ENCODE peak calls at places on chromosomes 1 and 21, in five cellular contexts. D is pons, R is lung, L is iris pigment epithelial cell, M is smooth muscle cell of the brain vasculature. S is an unnamed sample.

GRCh38 chr21:29546071-29546470 is 247.3 kb downstream of the BACH1 start:
- DNase-seq in R (no peak), L (no peak), M (no peak), D (no peak), S (no peak)

GRCh38 chr1:33159577-33159976 is 22.3 kb downstream of the TRIM62 start:
- DNase-seq in D (no peak), L (no peak), M (no peak), R (no peak), S (no peak)

GRCh38 chr1:159798893-159799292 is 3.3 kb upstream of the FCRL6 start:
- DNase-seq in L (peak; percentile 85), D (peak; percentile 81), M (peak; percentile 62), R (peak; percentile 60), S (peak; percentile 53)

GRCh38 chr1:106975944-106976343 is 80.5 kb upstream of the PRMT6 start:
- DNase-seq in L (no peak), R (no peak), M (no peak), D (no peak), S (no peak)

GRCh38 chr21:34952701-34953100 is 96.4 kb downstream of the RUNX1 start:
- DNase-seq in D (no peak), R (no peak), L (peak; percentile 43), M (no peak), S (no peak)

GRCh38 chr1:52825868-52826267 is 16.7 kb upstream of the ZYG11A start:
- DNase-seq in R (no peak), L (peak; percentile 12), M (no peak), D (no peak), S (no peak)

GRCh38 chr1:200891774-200892157 is 2.9 kb upstream of the INAVA start:
- DNase-seq in L (no peak), M (no peak), D (no peak), R (no peak), S (no peak)

GRCh38 chr1:84479998-84480397 is 932 bp downstream of the RPF1 start:
- DNase-seq in L (peak; percentile 20), M (no peak), D (no peak), R (no peak), S (no peak)

GRCh38 chr1:59183918-59184317 is 113.0 kb upstream of the FGGY start:
- DNase-seq in L (no peak), R (no peak), D (no peak), M (no peak), S (peak; percentile 27)

GRCh38 chr1:1907098-1907736 is 7.8 kb upstream of the CALML6 start:
- DNase-seq in D (no peak), M (no peak), R (no peak), L (no peak), S (peak; percentile 38)

GRCh38 chr1:53485478-53486394 is 26.5 kb downstream of the DMRTB1 start:
- DNase-seq in L (peak; percentile 75), M (peak; percentile 81), D (peak; percentile 56), R (peak; percentile 72), S (peak; percentile 83)

GRCh38 chr1:196400478-196401453 is 207.5 kb downstream of the KCNT2 start:
- DNase-seq in D (no peak), R (peak; percentile 40), M (peak; percentile 85), L (peak; percentile 98), S (peak; percentile 15)

GRCh38 chr1:27668808-27669723 is 2.9 kb downstream of the IFI6 start:
- DNase-seq in L (peak; percentile 34), M (no peak), D (no peak), R (peak; percentile 85), S (peak; percentile 86)

GRCh38 chr1:33661791-33662190 is 189.3 kb downstream of the ZSCAN20 start:
- DNase-seq in R (no peak), M (no peak), L (no peak), D (no peak), S (no peak)

GRCh38 chr1:201535046-201535777 is 3.7 kb upstream of the NAV1 start:
- DNase-seq in M (no peak), D (no peak), R (no peak), L (peak; percentile 52), S (no peak)

GRCh38 chr21:31480228-31480627 is 136.2 kb upstream of the TIAM1 start:
- DNase-seq in M (no peak), R (no peak), D (no peak), L (no peak), S (no peak)

GRCh38 chr1:17494114-17494729 is 45.3 kb upstream of the ARHGEF10L start:
- DNase-seq in M (no peak), L (peak; percentile 54), R (peak; percentile 64), D (peak; percentile 25), S (peak; percentile 72)

GRCh38 chr1:70222716-70223235 is 1.6 kb downstream of the SRSF11 start:
- DNase-seq in D (no peak), L (no peak), R (no peak), M (no peak), S (no peak)

GRCh38 chr1:179754031-179754624 is 11.0 kb downstream of the FAM163A start:
- DNase-seq in R (no peak), M (no peak), L (peak; percentile 94), D (no peak), S (no peak)

GRCh38 chr1:151539321-151540020 is 638 bp upstream of the TUFT1 start:
- DNase-seq in R (peak; percentile 93), D (peak; percentile 56), L (peak; percentile 96), M (no peak), S (peak; percentile 97)

GRCh38 chr1:76238094-76238551 is 163.6 kb downstream of the ST6GALNAC3 start:
- DNase-seq in M (no peak), L (no peak), R (no peak), D (no peak), S (no peak)

GRCh38 chr1:179310721-179311120 is 17.1 kb downstream of the SOAT1 start:
- DNase-seq in R (no peak), D (no peak), L (peak; percentile 90), M (no peak), S (no peak)